ENCODE peak calls at places on chromosomes 16 and 17, in six cellular contexts. R is keratinocyte, G is PC-9, X is hepatocyte, N is testis, T is aorta. M is an unnamed sample.

GRCh38 chr17:50364715-50365114 is 8.3 kb downstream of the MRPL27 start:
- DNase-seq in R (no peak), G (no peak), X (peak), N (no peak), T (peak), M (no peak)

GRCh38 chr16:4090476-4090875 is 25.8 kb downstream of the ADCY9 start:
- DNase-seq in R (no peak), G (no peak), X (no peak), N (peak), T (no peak), M (no peak)

GRCh38 chr16:82671743-82672142 is 45.0 kb downstream of the CDH13 start:
- DNase-seq in R (no peak), G (no peak), X (no peak), N (no peak), T (no peak), M (no peak)

GRCh38 chr17:78853926-78854394 is 13.3 kb upstream of the USP36 start:
- DNase-seq in R (no peak), G (no peak), X (peak), N (no peak), T (no peak), M (no peak)

GRCh38 chr16:79815049-79815448 is 214.5 kb upstream of the MAF start:
- DNase-seq in R (no peak), G (no peak), X (no peak), N (no peak), T (no peak), M (no peak)

GRCh38 chr17:57370051-57370581 is 113.8 kb downstream of the MSI2 start:
- DNase-seq in R (peak), G (no peak), X (peak), N (no peak), T (no peak), M (no peak)

GRCh38 chr17:75610103-75610984 is 22.7 kb downstream of the MYO15B start:
- DNase-seq in R (no peak), G (peak), X (peak), N (no peak), T (no peak), M (no peak)

GRCh38 chr17:72136692-72137550 is 16.1 kb downstream of the SOX9 start:
- DNase-seq in R (no peak), G (no peak), X (no peak), N (no peak), T (no peak), M (no peak)

GRCh38 chr17:72942594-72942993 is 149.9 kb downstream of the SLC39A11 start:
- DNase-seq in R (no peak), G (no peak), X (no peak), N (no peak), T (no peak), M (no peak)

GRCh38 chr17:74739227-74739831 is 2.3 kb downstream of the RAB37 start:
- DNase-seq in R (no peak), G (no peak), X (no peak), N (no peak), T (no peak), M (no peak)

GRCh38 chr16:30947533-30948086 is 1.3 kb upstream of the ORAI3 start:
- DNase-seq in R (no peak), G (no peak), X (peak), N (no peak), T (peak), M (no peak)
- H3K4me3 ChIP-seq in R (no peak), G (no peak), X (no peak), N (peak), T (no peak), M (no peak)

GRCh38 chr17:41544497-41544896 is 16.4 kb upstream of the KRT19 start:
- DNase-seq in R (no peak), G (no peak), X (peak), N (no peak), T (peak), M (no peak)
- H3K27ac ChIP-seq in R (no peak), G (no peak), X (peak), N (no peak), T (no peak), M (no peak)

GRCh38 chr16:8589293-8590160 is 784 bp downstream of the TMEM114 start:
- DNase-seq in R (no peak), G (no peak), X (no peak), N (no peak), T (no peak), M (no peak)
- H3K4me3 ChIP-seq in R (no peak), G (no peak), X (no peak), N (no peak), T (peak), M (no peak)

GRCh38 chr16:57761301-57761700 is 25.7 kb downstream of the KATNB1 start:
- DNase-seq in R (no peak), G (no peak), X (no peak), N (no peak), T (no peak), M (no peak)

GRCh38 chr16:57759131-57759530 is 23.6 kb downstream of the KATNB1 start:
- DNase-seq in R (no peak), G (no peak), X (no peak), N (no peak), T (no peak), M (no peak)

GRCh38 chr16:57761957-57762356 is 26.4 kb downstream of the KATNB1 start:
- DNase-seq in R (no peak), G (no peak), X (no peak), N (no peak), T (no peak), M (no peak)

GRCh38 chr16:57759541-57760356 is 24.2 kb downstream of the KATNB1 start:
- DNase-seq in R (no peak), G (peak), X (no peak), N (no peak), T (no peak), M (no peak)

DNA sequence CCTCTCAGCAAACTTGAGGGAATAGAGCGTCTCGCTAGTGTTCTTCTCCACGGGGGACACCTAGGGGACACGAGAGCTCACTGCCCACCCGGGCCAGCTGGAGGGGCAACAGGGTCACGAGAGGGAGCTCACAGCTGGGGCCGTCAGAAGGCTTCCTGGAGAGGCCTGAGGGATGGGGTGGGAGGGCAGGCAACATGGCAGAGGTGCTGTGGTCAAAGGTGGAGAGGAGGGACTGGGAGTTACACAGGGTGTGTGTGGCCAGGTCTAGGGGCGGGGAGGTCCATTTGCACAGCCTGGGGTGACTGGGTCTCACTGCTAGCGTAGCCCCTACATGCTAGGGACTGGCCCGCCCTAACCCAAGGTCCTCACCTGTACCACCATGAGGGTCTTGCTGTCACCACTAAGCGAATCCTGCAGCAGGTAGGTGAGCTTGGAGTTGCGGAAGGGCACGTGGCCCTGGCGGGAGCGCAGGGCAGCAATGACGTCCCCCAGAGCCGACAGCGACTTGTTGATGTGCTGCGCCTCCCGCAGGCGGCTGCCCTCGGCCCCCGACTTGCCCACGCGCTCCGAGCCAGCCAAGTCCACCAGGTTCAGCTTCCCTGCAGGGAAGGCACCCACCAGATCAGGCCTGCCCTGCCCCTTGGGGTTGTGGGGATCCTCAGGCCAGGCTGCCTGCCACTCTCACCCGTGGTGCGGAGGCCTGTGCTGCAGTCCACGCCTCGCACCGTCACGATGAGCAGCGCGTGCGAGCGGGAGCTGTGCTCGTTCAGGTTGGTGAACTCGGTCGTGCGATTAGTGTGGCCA is 25.0 kb downstream of the KATNB1 start:
- DNase-seq in R (no peak), G (no peak), X (no peak), N (no peak), T (no peak), M (no peak)
- H3K27ac ChIP-seq in R (no peak), G (no peak), X (no peak), N (no peak), T (no peak), M (no peak)

DNA sequence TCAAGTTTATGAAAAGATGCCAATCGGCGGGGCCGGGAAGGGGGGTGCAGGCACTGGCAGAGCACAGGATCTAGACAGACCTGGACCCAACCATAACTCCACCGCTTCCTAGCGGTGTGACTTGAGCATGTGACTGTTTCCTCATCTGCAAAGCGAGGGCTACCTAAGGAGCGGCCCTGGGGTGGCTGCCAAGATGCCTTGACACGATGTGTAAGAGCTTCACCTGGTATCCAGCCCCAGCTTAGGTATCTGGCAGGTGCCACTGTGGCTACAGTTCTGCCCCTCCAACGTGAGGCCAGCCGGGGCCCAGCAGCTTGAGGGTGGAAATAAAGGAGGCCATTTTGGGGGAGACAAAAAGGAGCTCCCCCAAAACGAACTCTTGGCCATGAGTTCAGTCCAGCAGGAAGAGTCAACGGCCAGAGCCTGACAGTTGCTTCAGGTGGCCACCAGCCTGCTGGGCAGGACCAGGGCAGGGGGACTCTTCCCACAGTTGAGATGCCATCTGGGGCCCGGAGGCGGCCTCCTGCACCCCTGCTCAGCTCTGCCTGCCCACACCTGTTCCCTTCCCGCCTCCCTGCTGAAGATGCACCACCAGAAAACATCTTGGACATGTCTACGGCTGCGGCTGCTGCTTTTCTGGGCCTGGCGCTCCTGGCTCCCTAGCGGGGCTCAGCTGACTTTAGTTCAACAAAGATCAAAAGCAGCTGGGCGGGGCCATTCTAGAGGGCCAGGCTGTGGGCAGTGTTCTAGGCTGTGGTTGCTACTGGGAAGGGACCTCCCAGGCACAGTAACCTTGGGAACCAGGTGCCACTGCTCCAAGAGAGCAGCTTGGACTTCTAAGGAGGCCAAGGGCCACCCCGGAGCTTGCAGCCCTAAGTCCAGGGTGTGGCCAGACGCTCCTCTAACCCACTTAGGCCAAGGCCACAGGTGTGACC is 3.4 kb upstream of the MTSS2 start:
- DNase-seq in R (no peak), G (no peak), X (no peak), N (no peak), T (peak), M (peak)
- H3K4me3 ChIP-seq in R (no peak), G (no peak), X (no peak), N (no peak), T (no peak), M (no peak)

GRCh38 chr16:89410322-89410721 is 80.0 kb downstream of the ANKRD11 start:
- DNase-seq in R (no peak), G (no peak), X (no peak), N (no peak), T (no peak), M (no peak)

GRCh38 chr16:89409161-89409711 is 81.1 kb downstream of the ANKRD11 start:
- DNase-seq in R (no peak), G (no peak), X (peak), N (no peak), T (no peak), M (no peak)

GRCh38 chr16:89410794-89411309 is 79.5 kb downstream of the ANKRD11 start:
- DNase-seq in R (no peak), G (no peak), X (peak), N (peak), T (peak), M (peak)

GRCh38 chr16:89412811-89413210 is 77.5 kb downstream of the ANKRD11 start:
- DNase-seq in R (no peak), G (no peak), X (no peak), N (no peak), T (no peak), M (no peak)

DNA sequence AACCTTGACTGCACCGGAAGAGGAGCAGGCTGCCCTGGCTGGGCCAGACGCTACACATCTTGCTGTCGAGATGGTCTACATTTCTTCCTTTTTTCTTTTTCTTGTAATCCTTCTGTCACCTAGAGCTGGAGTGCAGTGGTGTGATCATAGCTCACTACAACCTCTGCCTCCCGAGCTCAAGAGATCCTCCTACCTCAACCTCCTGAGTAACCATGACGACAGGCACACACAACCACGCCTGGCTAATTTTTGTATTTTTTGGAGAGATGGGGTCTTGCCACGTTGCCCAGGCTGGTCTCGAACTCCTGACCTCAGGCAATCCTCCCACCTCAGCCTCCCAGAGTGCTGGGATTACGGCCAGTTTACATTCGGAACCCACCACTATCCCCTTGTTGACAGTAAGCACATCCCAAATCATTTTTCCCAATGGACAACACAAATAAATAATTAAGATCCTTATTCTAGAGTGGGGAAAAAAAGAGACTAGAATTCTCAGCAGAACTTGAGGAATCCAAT is 79.0 kb downstream of the ANKRD11 start:
- DNase-seq in R (no peak), G (no peak), X (no peak), N (no peak), T (no peak), M (no peak)
- H3K27ac ChIP-seq in R (peak), G (no peak), X (no peak), N (no peak), T (no peak), M (no peak)

DNA sequence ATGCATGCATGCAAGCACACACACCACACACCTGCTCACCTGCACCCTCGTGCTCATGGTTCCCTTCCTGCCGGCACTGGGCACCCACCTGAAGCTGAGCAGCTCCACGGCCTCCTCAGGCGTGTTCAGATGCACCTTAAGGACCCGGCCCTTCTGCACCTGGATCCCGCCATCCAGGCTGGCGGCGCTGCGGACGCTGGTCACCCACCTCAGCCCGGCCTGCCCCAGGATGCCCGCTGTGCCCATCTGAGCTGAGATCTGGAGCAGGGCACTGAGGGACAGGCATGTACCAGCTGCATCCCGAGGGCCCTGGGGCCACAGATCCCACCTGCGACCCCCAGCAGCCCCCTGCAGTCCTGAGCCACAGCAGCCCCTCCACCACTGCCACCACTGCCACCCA is 110.0 kb downstream of the LITAF start:
- DNase-seq in R (no peak), G (no peak), X (no peak), N (no peak), T (peak), M (no peak)
- H3K4me3 ChIP-seq in R (no peak), G (no peak), X (no peak), N (no peak), T (no peak), M (no peak)

GRCh38 chr16:85527767-85528297 is 85.3 kb upstream of the GSE1 start:
- DNase-seq in R (no peak), G (no peak), X (no peak), N (no peak), T (no peak), M (no peak)

GRCh38 chr16:85526132-85526731 is 86.9 kb upstream of the GSE1 start:
- DNase-seq in R (no peak), G (no peak), X (no peak), N (no peak), T (no peak), M (no peak)

GRCh38 chr16:85525464-85526117 is 87.5 kb upstream of the GSE1 start:
- DNase-seq in R (no peak), G (no peak), X (no peak), N (no peak), T (no peak), M (no peak)

GRCh38 chr16:85528528-85529387 is 84.4 kb upstream of the GSE1 start:
- DNase-seq in R (no peak), G (no peak), X (no peak), N (no peak), T (no peak), M (no peak)

DNA sequence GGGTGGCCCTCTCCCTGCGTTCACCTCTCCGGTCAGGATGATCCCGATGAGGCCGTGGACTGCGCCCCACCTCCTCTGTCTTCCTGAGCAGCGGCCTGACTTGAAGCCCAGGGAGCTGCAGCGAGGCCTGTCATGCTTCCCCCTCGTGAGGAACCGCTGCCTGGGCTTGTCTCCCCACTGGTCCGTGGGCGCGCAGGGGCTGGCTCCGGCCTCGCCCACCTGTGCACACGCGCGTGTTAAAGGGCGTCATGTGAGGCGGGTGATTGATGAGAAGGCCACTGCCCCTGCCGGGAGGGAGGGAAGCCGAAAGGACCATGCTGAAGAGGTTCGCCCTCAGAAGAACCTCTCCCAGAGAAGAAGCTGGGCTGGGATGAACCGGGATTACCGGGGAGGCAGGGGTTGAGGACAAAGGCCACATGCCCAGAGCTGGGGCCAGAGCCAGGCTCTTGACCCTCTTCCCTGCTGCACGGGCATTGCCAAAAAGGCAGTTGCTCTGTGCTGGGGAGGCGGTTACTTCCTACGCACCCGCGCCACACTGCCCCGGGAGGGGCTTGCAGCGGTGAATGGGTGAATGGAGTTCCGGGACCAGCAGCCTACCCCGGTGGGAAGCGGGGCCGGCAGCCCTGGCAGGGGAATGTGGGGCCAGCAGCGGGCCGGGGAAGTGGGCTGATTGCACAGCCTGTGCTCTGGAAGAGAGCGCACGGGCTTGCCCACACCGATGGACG is 85.9 kb upstream of the GSE1 start:
- DNase-seq in R (no peak), G (no peak), X (no peak), N (no peak), T (no peak), M (no peak)
- H3K27ac ChIP-seq in R (no peak), G (no peak), X (no peak), N (no peak), T (no peak), M (no peak)